ENCODE peak calls at places on chromosomes 12 and 14, in four cellular contexts. A is GM12878, W is WTC11, E is HepG2. I is an unnamed sample.

GRCh38 chr12:22477894-22478287 is 66.5 kb downstream of the C2CD5 start:
- DNase-seq in A (no peak), W (no peak), E (no peak), I (no peak)

GRCh38 chr14:70873627-70874026 is 33.6 kb upstream of the PCNX1 start:
- DNase-seq in A (no peak), W (no peak), E (peak; percentile 38), I (no peak)

GRCh38 chr12:66587912-66588311 is 91.0 kb downstream of the GRIP1 start:
- DNase-seq in A (no peak), W (no peak), E (no peak), I (no peak)

GRCh38 chr12:6434205-6435180 is 10.3 kb upstream of the CD27 start:
- DNase-seq in A (no peak), W (no peak), E (no peak), I (no peak)

GRCh38 chr12:125346361-125346760 is 281.1 kb downstream of the AACS start:
- DNase-seq in A (no peak), W (no peak), E (no peak), I (no peak)

GRCh38 chr12:120367924-120368788 is 808 bp downstream of the MSI1 start:
- DNase-seq in A (no peak), W (peak; percentile 36), E (no peak), I (peak; percentile 61)

GRCh38 chr12:49706351-49707126 is 666 bp downstream of the FMNL3 start:
- DNase-seq in A (no peak), W (peak; percentile 41), E (no peak), I (peak; percentile 60)

GRCh38 chr12:49017764-49018281 is 753 bp downstream of the PRKAG1 start:
- DNase-seq in A (no peak), W (no peak), E (peak; percentile 38), I (no peak)

GRCh38 chr14:84535491-84535890 is 994.5 kb upstream of the FLRT2 start:
- DNase-seq in A (no peak), W (no peak), E (no peak), I (no peak)

GRCh38 chr14:60724080-60724618 is at the start of gene SIX4:
- DNase-seq in A (no peak), W (peak; percentile 86), E (peak; percentile 84), I (peak; percentile 82)

GRCh38 chr14:27318769-27319280 is 721.0 kb upstream of the NOVA1 start:
- DNase-seq in A (no peak), W (no peak), E (no peak), I (no peak)

GRCh38 chr14:64786296-64787149 is 82.3 kb downstream of the PLEKHG3 start:
- DNase-seq in A (no peak), W (no peak), E (no peak), I (no peak)

GRCh38 chr12:22728989-22729388 is 104.0 kb downstream of the ETNK1 start:
- DNase-seq in A (no peak), W (no peak), E (no peak), I (no peak)

GRCh38 chr14:104688755-104689619 is at the start of gene INF2:
- DNase-seq in A (no peak), W (peak; percentile 73), E (peak; percentile 62), I (peak; percentile 91)

GRCh38 chr12:126963825-126964224 is 1303.1 kb upstream of the TMEM132C start:
- DNase-seq in A (no peak), W (no peak), E (no peak), I (no peak)

GRCh38 chr14:104119700-104120251 is 18.6 kb upstream of the KIF26A start:
- DNase-seq in A (no peak), W (peak; percentile 7), E (no peak), I (no peak)

GRCh38 chr12:20370001-20370381 is 1.7 kb downstream of the PDE3A start:
- DNase-seq in A (no peak), W (peak; percentile 47), E (no peak), I (no peak)

GRCh38 chr12:107843351-107844311 is 69.1 kb downstream of the ASCL4 start:
- DNase-seq in A (no peak), W (peak; percentile 50), E (no peak), I (no peak)

GRCh38 chr12:111692575-111693210 is 6.8 kb downstream of the ACAD10 start:
- DNase-seq in A (no peak), W (peak; percentile 28), E (no peak), I (peak; percentile 60)

GRCh38 chr14:81193924-81194633 is 26.7 kb downstream of the GTF2A1 start:
- DNase-seq in A (no peak), W (no peak), E (no peak), I (no peak)

GRCh38 chr12:6112004-6112403 is 12.5 kb downstream of the VWF start:
- DNase-seq in A (no peak), W (no peak), E (no peak), I (no peak)

GRCh38 chr14:75401356-75401755 is 26.5 kb upstream of the JDP2 start:
- DNase-seq in A (no peak), W (peak; percentile 31), E (no peak), I (no peak)

GRCh38 chr12:110744697-110745264 is 2.1 kb upstream of the PPP1CC start:
- DNase-seq in A (no peak), W (no peak), E (peak; percentile 55), I (no peak)

GRCh38 chr14:75306917-75307699 is 28.5 kb downstream of the FOS start:
- DNase-seq in A (no peak), W (no peak), E (no peak), I (peak; percentile 18)

GRCh38 chr14:26595922-26596721 is 1.7 kb downstream of the NOVA1 start:
- DNase-seq in A (no peak), W (no peak), E (no peak), I (no peak)

GRCh38 chr14:93185333-93185688 is 194 bp downstream of the LYSET start:
- DNase-seq in A (no peak), W (no peak), E (no peak), I (no peak)

GRCh38 chr14:20873370-20874177 is 17.6 kb upstream of the RNASE3 start:
- DNase-seq in A (no peak), W (peak; percentile 95), E (peak; percentile 41), I (peak; percentile 53)

GRCh38 chr12:114938487-114939210 is 254.7 kb upstream of the TBX3 start:
- DNase-seq in A (no peak), W (no peak), E (no peak), I (no peak)

GRCh38 chr14:22685467-22685866 is 41.3 kb upstream of the OR6J1 start:
- DNase-seq in A (no peak), W (no peak), E (no peak), I (no peak)

GRCh38 chr12:50419112-50419909 is 18.6 kb downstream of the LARP4 start:
- DNase-seq in A (no peak), W (no peak), E (no peak), I (no peak)

DNA sequence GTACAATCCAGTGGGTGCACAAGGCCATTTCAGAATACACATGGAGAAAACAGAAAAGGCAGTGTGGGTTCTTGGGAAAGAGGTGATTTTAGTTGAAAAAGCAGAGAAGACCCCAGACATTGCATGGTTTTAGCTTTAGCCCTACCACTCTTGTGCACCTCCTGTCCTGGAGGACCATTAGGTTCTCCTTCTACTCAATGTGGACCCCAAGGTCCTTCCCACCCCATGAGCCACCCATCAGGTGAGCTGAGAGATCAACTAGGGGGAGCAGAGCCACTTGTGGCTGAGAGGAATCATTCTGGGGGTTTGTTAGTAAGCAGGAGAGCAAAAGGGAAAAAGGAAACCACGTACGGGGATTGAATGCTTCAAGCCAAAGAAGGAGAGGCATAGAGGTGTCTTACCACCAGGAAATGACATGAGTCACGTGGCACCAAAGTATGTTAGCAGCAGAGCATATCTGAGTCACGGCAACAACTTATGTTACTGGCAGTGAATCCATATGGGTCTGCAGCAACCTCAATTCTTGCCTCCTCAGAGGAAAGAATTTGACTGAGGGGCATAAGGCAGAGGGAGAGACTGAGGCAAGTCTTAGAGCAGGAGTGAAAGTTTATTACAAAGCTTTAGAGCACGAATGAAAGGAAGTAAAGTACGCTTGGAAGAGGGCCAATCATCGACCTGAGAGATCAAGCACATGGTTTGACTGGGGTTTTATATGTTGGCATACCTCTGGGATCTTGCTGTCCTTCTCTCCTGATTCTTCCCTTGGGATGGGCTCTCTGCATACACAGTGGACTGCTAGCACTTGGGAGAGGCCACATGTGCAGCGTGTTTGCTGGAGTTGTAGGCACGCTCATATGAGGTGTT is 73.9 kb downstream of the HSD17B6 start:
- DNase-seq in A (no peak), W (no peak), E (no peak), I (no peak)
- TF ChIP-seq CREM in A (no peak), W (no peak), E (no peak), I (no peak)

GRCh38 chr12:52075409-52075724 is 4.1 kb upstream of the SMIM41 start:
- DNase-seq in A (no peak), W (no peak), E (no peak), I (no peak)

GRCh38 chr12:52076811-52077210 is 2.7 kb upstream of the SMIM41 start:
- DNase-seq in A (no peak), W (no peak), E (no peak), I (no peak)

GRCh38 chr12:52074006-52074405 is 4.2 kb downstream of the ATG101 start:
- DNase-seq in A (peak; percentile 63), W (no peak), E (no peak), I (no peak)

GRCh38 chr12:52073531-52073950 is 3.8 kb downstream of the ATG101 start:
- DNase-seq in A (no peak), W (no peak), E (no peak), I (no peak)

GRCh38 chr12:52074656-52075408 is 4.7 kb upstream of the SMIM41 start:
- DNase-seq in A (no peak), W (no peak), E (no peak), I (no peak)
- TF ChIP-seq CREM in A (no peak), W (no peak), E (no peak), I (no peak)

GRCh38 chr14:101875726-101876268 is 88.6 kb upstream of the DYNC1H1 start:
- DNase-seq in A (no peak), W (no peak), E (no peak), I (no peak)
- TF ChIP-seq CREM in A (no peak), W (no peak), E (no peak), I (no peak)

DNA sequence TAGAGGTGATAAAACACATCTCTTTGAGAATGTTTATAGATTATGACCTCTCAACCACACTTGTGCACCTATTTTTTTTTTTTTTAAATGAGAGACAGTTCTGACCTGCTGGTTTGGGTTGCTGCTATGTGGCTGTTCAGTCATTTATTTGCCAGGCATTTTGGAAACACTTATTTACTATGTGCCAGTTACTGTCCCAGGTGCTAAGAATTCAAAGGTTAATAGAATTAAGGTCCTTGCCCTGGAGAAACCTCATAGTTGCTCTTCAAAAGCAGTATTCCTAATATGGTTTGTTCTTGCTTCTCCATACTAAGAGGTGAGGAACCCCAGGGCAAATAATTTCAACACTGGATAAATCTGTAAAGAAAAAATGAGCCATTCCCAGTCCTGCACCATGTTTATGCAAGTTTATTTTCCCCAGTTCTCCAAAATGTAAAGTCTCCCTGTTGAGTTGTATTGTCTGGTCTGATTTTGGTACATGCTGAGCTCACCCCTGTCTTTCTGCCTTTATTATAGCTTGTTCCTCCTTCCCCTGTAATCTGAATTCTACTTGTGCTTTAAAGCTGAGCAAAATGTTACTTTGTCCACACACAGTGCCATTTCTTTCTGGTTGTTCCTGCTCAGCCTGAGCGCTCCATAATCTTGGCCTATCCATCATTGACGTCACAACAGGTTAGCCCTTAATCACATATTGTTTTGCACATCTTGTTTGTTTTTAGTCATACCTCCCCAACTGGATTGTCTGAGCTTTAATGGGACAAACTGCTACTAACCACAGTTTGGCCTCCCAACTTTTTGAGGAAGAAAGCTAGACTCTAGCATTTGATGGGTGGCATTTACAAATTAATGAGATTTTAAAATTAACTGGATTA is 56.7 kb downstream of the SRGAP1 start:
- DNase-seq in A (no peak), W (no peak), E (no peak), I (no peak)
- TF ChIP-seq CREM in A (no peak), W (no peak), E (no peak), I (no peak)